ENCODE peak calls at places on chromosome 2, in four cellular contexts. C is cardiac muscle cell, B is mammary epithelial cell, Q is Peyer's patch. M is an unnamed sample.

GRCh38 chr2:86274265-86274917 is 63.0 kb downstream of the REEP1 start:
- DNase-seq in Q (no peak), C (peak; percentile 17), B (peak; percentile 47), M (peak; percentile 60)

GRCh38 chr2:11862049-11862448 is 115.6 kb downstream of the LPIN1 start:
- DNase-seq in Q (no peak), C (no peak), B (no peak), M (peak; percentile 48)

GRCh38 chr2:70133521-70134348 is 46.5 kb downstream of the PCBP1 start:
- DNase-seq in C (peak; percentile 65), Q (no peak), B (no peak), M (peak; percentile 32)

GRCh38 chr2:38170098-38170497 is 94.1 kb upstream of the CYP1B1 start:
- DNase-seq in B (no peak), Q (no peak), C (no peak), M (no peak)

GRCh38 chr2:215664847-215665525 is 229.1 kb upstream of the FN1 start:
- DNase-seq in Q (no peak), B (peak; percentile 96), C (peak; percentile 83), M (peak; percentile 27)

GRCh38 chr2:204021290-204022081 is 84.9 kb downstream of the ICOS start:
- DNase-seq in C (no peak), B (no peak), Q (no peak), M (no peak)

GRCh38 chr2:213934560-213934959 is 476.3 kb upstream of the VWC2L start:
- DNase-seq in B (peak; percentile 8), C (peak; percentile 16), Q (no peak), M (peak; percentile 47)

GRCh38 chr2:32947484-32948143 is 861 bp downstream of the LTBP1 start:
- DNase-seq in B (peak; percentile 41), C (peak; percentile 52), Q (no peak), M (peak; percentile 65)

GRCh38 chr2:26740890-26741302 is 23.2 kb upstream of the SLC35F6 start:
- DNase-seq in Q (no peak), C (peak; percentile 47), B (no peak), M (no peak)

GRCh38 chr2:160646684-160647444 is 153.3 kb upstream of the RBMS1 start:
- DNase-seq in B (peak; percentile 95), C (no peak), Q (no peak), M (no peak)

GRCh38 chr2:72605836-72606442 is 219.9 kb downstream of the EXOC6B start:
- DNase-seq in B (no peak), C (peak; percentile 40), Q (no peak), M (peak; percentile 24)

GRCh38 chr2:3284657-3285630 is 92.7 kb downstream of the EIPR1 start:
- DNase-seq in B (no peak), C (no peak), Q (no peak), M (no peak)

GRCh38 chr2:241029599-241030332 is 31.3 kb downstream of the SNED1 start:
- DNase-seq in Q (no peak), B (no peak), C (no peak), M (no peak)

GRCh38 chr2:86023366-86023712 is 82.3 kb downstream of the POLR1A start:
- DNase-seq in C (no peak), B (no peak), Q (no peak), M (no peak)

GRCh38 chr2:191571163-191571769 is 106.7 kb upstream of the NABP1 start:
- DNase-seq in B (peak; percentile 48), Q (no peak), C (peak; percentile 84), M (peak; percentile 29)

GRCh38 chr2:145066151-145066661 is 546.3 kb upstream of the ZEB2 start:
- DNase-seq in C (peak; percentile 64), Q (no peak), B (no peak), M (no peak)

GRCh38 chr2:190910341-190911136 is 29.9 kb downstream of the GLS start:
- DNase-seq in Q (no peak), C (peak; percentile 43), B (peak; percentile 24), M (no peak)

GRCh38 chr2:36659872-36660312 is 36.6 kb upstream of the VIT start:
- DNase-seq in Q (no peak), B (no peak), C (no peak), M (peak; percentile 43)

GRCh38 chr2:219290381-219291171 is 11.4 kb downstream of the DNAJB2 start:
- DNase-seq in B (no peak), Q (no peak), C (no peak), M (peak; percentile 11)

GRCh38 chr2:163812926-163813520 is 77.2 kb upstream of the FIGN start:
- DNase-seq in C (no peak), Q (no peak), B (peak; percentile 14), M (no peak)

GRCh38 chr2:86584164-86584913 is 21.1 kb upstream of the CHMP3 start:
- DNase-seq in B (peak; percentile 10), C (peak; percentile 77), Q (no peak), M (peak; percentile 41)

GRCh38 chr2:133986076-133986837 is 267.6 kb upstream of the MGAT5 start:
- DNase-seq in B (no peak), Q (no peak), C (peak; percentile 34), M (no peak)

GRCh38 chr2:112805542-112805941 is 21.2 kb upstream of the IL1A start:
- DNase-seq in B (peak; percentile 97), C (no peak), Q (peak; percentile 22), M (peak; percentile 50)

GRCh38 chr2:120397362-120397811 is 51.5 kb downstream of the INHBB start:
- DNase-seq in C (peak; percentile 8), Q (no peak), B (no peak), M (no peak)

GRCh38 chr2:66772618-66773017 is 337.7 kb downstream of the MEIS1 start:
- DNase-seq in B (no peak), Q (no peak), C (no peak), M (no peak)

GRCh38 chr2:150450765-150451164 is 36.7 kb downstream of the RND3 start:
- DNase-seq in C (no peak), B (no peak), Q (no peak), M (no peak)

GRCh38 chr2:106885981-106886915 is at the start of gene ST6GAL2:
- DNase-seq in Q (no peak), C (peak; percentile 29), B (peak; percentile 29), M (peak; percentile 27)

GRCh38 chr2:58057890-58058590 is 11.4 kb downstream of the VRK2 start:
- DNase-seq in C (no peak), B (no peak), Q (no peak), M (no peak)

GRCh38 chr2:237553959-237554358 is 12.4 kb upstream of the PRLH start:
- DNase-seq in Q (no peak), B (no peak), C (no peak), M (no peak)

GRCh38 chr2:3778016-3778415 is 74.6 kb downstream of the DCDC2C start:
- DNase-seq in C (no peak), Q (no peak), B (no peak), M (no peak)

GRCh38 chr2:176525058-176525457 is 255.8 kb downstream of the MTX2 start:
- DNase-seq in C (peak; percentile 45), B (no peak), Q (no peak), M (no peak)

GRCh38 chr2:54809814-54810213 is 86.4 kb downstream of the EML6 start:
- DNase-seq in Q (no peak), C (no peak), B (peak; percentile 82), M (no peak)

GRCh38 chr2:171403181-171403580 is 30.6 kb downstream of the METTL8 start:
- DNase-seq in C (no peak), B (peak; percentile 38), Q (no peak), M (no peak)

GRCh38 chr2:15173506-15173905 is 387.6 kb downstream of the NBAS start:
- DNase-seq in Q (no peak), C (no peak), B (no peak), M (no peak)
- TF ChIP-seq CTCF in Q (no peak), C (no peak), B (no peak), M (no peak)

DNA sequence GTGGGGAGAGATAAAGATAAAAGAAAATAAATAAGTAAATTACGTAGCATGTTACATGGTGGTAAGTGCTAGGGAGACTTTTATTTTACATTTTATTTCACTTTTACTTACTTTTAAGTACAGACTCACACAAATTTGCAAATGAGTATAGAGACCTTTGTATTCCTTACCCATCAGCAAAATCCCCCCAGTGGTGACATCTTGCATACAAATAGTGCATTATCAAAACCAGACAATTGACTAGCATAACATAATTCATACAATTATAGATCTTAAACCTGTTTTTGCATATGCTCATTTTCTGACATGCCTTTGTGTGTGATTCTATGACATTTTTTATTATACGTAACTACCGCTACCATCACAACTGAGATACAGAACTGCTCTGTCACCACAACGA is 1099.4 kb downstream of the DPP10 start:
- DNase-seq in C (no peak), Q (no peak), B (no peak), M (no peak)
- TF ChIP-seq CTCF in C (no peak), Q (no peak), B (no peak), M (no peak)

GRCh38 chr2:127024769-127025356 is 82.1 kb downstream of the BIN1 start:
- DNase-seq in C (peak; percentile 55), B (peak; percentile 28), Q (no peak), M (no peak)
- TF ChIP-seq CTCF in C (peak; percentile 46), B (peak; percentile 37), Q (no peak), M (no peak)

GRCh38 chr2:205237524-205237923 is 444.8 kb upstream of the NRP2 start:
- DNase-seq in C (no peak), Q (no peak), B (no peak), M (no peak)
- TF ChIP-seq CTCF in C (no peak), Q (no peak), B (no peak), M (no peak)

GRCh38 chr2:226979004-226979403 is 143.2 kb downstream of the RHBDD1 start:
- DNase-seq in Q (no peak), B (no peak), C (no peak), M (no peak)
- TF ChIP-seq CTCF in Q (no peak), B (no peak), C (no peak), M (no peak)

GRCh38 chr2:73904952-73905351 is 12.1 kb downstream of the ACTG2 start:
- DNase-seq in C (no peak), Q (no peak), B (no peak), M (no peak)

GRCh38 chr2:73910873-73911547 is 15.7 kb upstream of the DGUOK start:
- DNase-seq in Q (no peak), B (no peak), C (no peak), M (no peak)

GRCh38 chr2:73906847-73907505 is 14.2 kb downstream of the ACTG2 start:
- DNase-seq in B (no peak), C (no peak), Q (no peak), M (no peak)

GRCh38 chr2:73908689-73909652 is 16.2 kb downstream of the ACTG2 start:
- DNase-seq in Q (no peak), B (no peak), C (no peak), M (no peak)

GRCh38 chr2:73907840-73908452 is 15.1 kb downstream of the ACTG2 start:
- DNase-seq in C (peak; percentile 37), B (peak; percentile 31), Q (peak; percentile 51), M (peak; percentile 75)
- TF ChIP-seq CTCF in C (peak; percentile 34), B (peak; percentile 46), Q (no peak), M (peak; percentile 49)

DNA sequence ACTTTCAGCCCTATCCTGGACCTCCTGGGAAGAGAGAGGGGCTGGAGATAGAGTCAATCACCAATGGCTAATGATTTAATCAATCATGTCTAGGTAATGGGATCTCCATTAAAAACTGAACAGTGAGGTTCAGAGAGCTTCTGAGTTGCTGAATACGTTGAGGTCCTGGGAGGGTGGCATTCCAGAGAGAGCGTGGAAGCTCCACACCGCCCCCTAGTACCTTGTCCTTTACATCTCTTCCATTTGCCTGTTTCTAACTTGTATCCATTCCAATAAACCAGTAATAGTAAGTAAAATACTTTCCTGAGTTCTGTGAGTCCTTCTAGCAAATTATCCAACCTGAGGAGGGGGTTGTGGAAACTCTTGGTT is 101.7 kb downstream of the B3GNT2 start:
- DNase-seq in Q (no peak), C (peak; percentile 43), B (no peak), M (no peak)
- TF ChIP-seq CTCF in Q (no peak), C (peak; percentile 33), B (peak; percentile 51), M (no peak)